ENCODE peak calls at places on chromosomes 7 and 10, in nine cellular contexts. One of them, this sample, is unnamed.

GRCh38 chr7:158432369-158433270 is 155.0 kb downstream of the PTPRN2 start:
- DNase-seq in cardiac muscle cell: peak
- DNase-seq in lower lobe of right lung: peak
- DNase-seq in heart right ventricle: no peak
- DNase-seq in spleen: peak
- DNase-seq in fibroblast of lung: no peak
- DNase-seq in foreskin keratinocyte: no peak
- DNase-seq in dorsolateral prefrontal cortex: no peak
- DNase-seq in adrenal gland: no peak
- DNase-seq in this sample: no peak

GRCh38 chr7:155803418-155804376 is 8.6 kb downstream of the SHH start:
- DNase-seq in fibroblast of lung: peak
- DNase-seq in dorsolateral prefrontal cortex: no peak
- DNase-seq in cardiac muscle cell: no peak
- DNase-seq in heart right ventricle: no peak
- DNase-seq in adrenal gland: no peak
- DNase-seq in lower lobe of right lung: peak
- DNase-seq in spleen: peak
- DNase-seq in foreskin keratinocyte: no peak
- DNase-seq in this sample: no peak

GRCh38 chr7:101588131-101588935 is 40.8 kb downstream of the MYL10 start:
- DNase-seq in foreskin keratinocyte: no peak
- DNase-seq in heart right ventricle: no peak
- DNase-seq in cardiac muscle cell: no peak
- DNase-seq in dorsolateral prefrontal cortex: no peak
- DNase-seq in lower lobe of right lung: no peak
- DNase-seq in fibroblast of lung: no peak
- DNase-seq in adrenal gland: no peak
- DNase-seq in spleen: no peak
- DNase-seq in this sample: no peak

GRCh38 chr10:124381011-124381591 is 37.6 kb downstream of the OAT start:
- DNase-seq in lower lobe of right lung: no peak
- DNase-seq in spleen: no peak
- DNase-seq in dorsolateral prefrontal cortex: no peak
- DNase-seq in heart right ventricle: no peak
- DNase-seq in adrenal gland: no peak
- DNase-seq in fibroblast of lung: peak
- DNase-seq in foreskin keratinocyte: no peak
- DNase-seq in cardiac muscle cell: no peak
- DNase-seq in this sample: no peak

GRCh38 chr7:159031750-159032149 is 112.9 kb downstream of the VIPR2 start:
- DNase-seq in adrenal gland: peak
- DNase-seq in spleen: peak
- DNase-seq in fibroblast of lung: no peak
- DNase-seq in cardiac muscle cell: no peak
- DNase-seq in lower lobe of right lung: no peak
- DNase-seq in foreskin keratinocyte: no peak
- DNase-seq in heart right ventricle: no peak
- DNase-seq in dorsolateral prefrontal cortex: no peak
- DNase-seq in this sample: no peak

GRCh38 chr10:30056767-30057355 is 2.5 kb downstream of the JCAD start:
- DNase-seq in fibroblast of lung: peak
- DNase-seq in heart right ventricle: no peak
- DNase-seq in lower lobe of right lung: no peak
- DNase-seq in spleen: no peak
- DNase-seq in foreskin keratinocyte: no peak
- DNase-seq in cardiac muscle cell: no peak
- DNase-seq in dorsolateral prefrontal cortex: no peak
- DNase-seq in adrenal gland: no peak
- DNase-seq in this sample: no peak

GRCh38 chr10:46560952-46561351 is 4.5 kb upstream of the GPRIN2 start:
- DNase-seq in heart right ventricle: no peak
- DNase-seq in foreskin keratinocyte: no peak
- DNase-seq in spleen: peak
- DNase-seq in cardiac muscle cell: no peak
- DNase-seq in fibroblast of lung: no peak
- DNase-seq in adrenal gland: no peak
- DNase-seq in lower lobe of right lung: no peak
- DNase-seq in dorsolateral prefrontal cortex: no peak
- DNase-seq in this sample: no peak

GRCh38 chr10:113278664-113279063 is 274.2 kb upstream of the HABP2 start:
- DNase-seq in foreskin keratinocyte: no peak
- DNase-seq in adrenal gland: no peak
- DNase-seq in cardiac muscle cell: no peak
- DNase-seq in dorsolateral prefrontal cortex: no peak
- DNase-seq in spleen: no peak
- DNase-seq in lower lobe of right lung: no peak
- DNase-seq in fibroblast of lung: no peak
- DNase-seq in heart right ventricle: no peak
- DNase-seq in this sample: no peak

GRCh38 chr7:158300427-158300826 is 287.2 kb downstream of the PTPRN2 start:
- DNase-seq in dorsolateral prefrontal cortex: no peak
- DNase-seq in heart right ventricle: no peak
- DNase-seq in foreskin keratinocyte: no peak
- DNase-seq in fibroblast of lung: no peak
- DNase-seq in adrenal gland: no peak
- DNase-seq in spleen: no peak
- DNase-seq in lower lobe of right lung: no peak
- DNase-seq in cardiac muscle cell: no peak
- DNase-seq in this sample: no peak

GRCh38 chr7:126715076-126715475 is 537.7 kb downstream of the GRM8 start:
- DNase-seq in lower lobe of right lung: no peak
- DNase-seq in foreskin keratinocyte: no peak
- DNase-seq in fibroblast of lung: peak
- DNase-seq in dorsolateral prefrontal cortex: no peak
- DNase-seq in cardiac muscle cell: no peak
- DNase-seq in spleen: no peak
- DNase-seq in adrenal gland: no peak
- DNase-seq in heart right ventricle: no peak
- DNase-seq in this sample: no peak

GRCh38 chr7:85191383-85191782 is 4.5 kb upstream of the SEMA3D start:
- DNase-seq in heart right ventricle: no peak
- DNase-seq in cardiac muscle cell: peak
- DNase-seq in lower lobe of right lung: no peak
- DNase-seq in adrenal gland: no peak
- DNase-seq in spleen: no peak
- DNase-seq in dorsolateral prefrontal cortex: no peak
- DNase-seq in foreskin keratinocyte: no peak
- DNase-seq in fibroblast of lung: peak
- DNase-seq in this sample: no peak
- TF ChIP-seq CTCF in heart right ventricle: no peak
- TF ChIP-seq CTCF in cardiac muscle cell: peak
- TF ChIP-seq CTCF in lower lobe of right lung: no peak
- TF ChIP-seq CTCF in adrenal gland: no peak
- TF ChIP-seq CTCF in spleen: no peak
- TF ChIP-seq CTCF in dorsolateral prefrontal cortex: peak
- TF ChIP-seq CTCF in foreskin keratinocyte: peak
- TF ChIP-seq CTCF in fibroblast of lung: peak
- TF ChIP-seq CTCF in this sample: peak

GRCh38 chr10:98131615-98132014 is 2.8 kb upstream of the R3HCC1L start:
- DNase-seq in spleen: no peak
- DNase-seq in fibroblast of lung: no peak
- DNase-seq in foreskin keratinocyte: no peak
- DNase-seq in heart right ventricle: no peak
- DNase-seq in adrenal gland: no peak
- DNase-seq in dorsolateral prefrontal cortex: no peak
- DNase-seq in lower lobe of right lung: no peak
- DNase-seq in cardiac muscle cell: no peak
- DNase-seq in this sample: no peak
- H3K27ac ChIP-seq in spleen: no peak
- H3K27ac ChIP-seq in fibroblast of lung: no peak
- H3K27ac ChIP-seq in foreskin keratinocyte: no peak
- H3K27ac ChIP-seq in heart right ventricle: no peak
- H3K27ac ChIP-seq in adrenal gland: no peak
- H3K27ac ChIP-seq in dorsolateral prefrontal cortex: no peak
- H3K27ac ChIP-seq in lower lobe of right lung: no peak
- H3K27ac ChIP-seq in cardiac muscle cell: no peak
- H3K27ac ChIP-seq in this sample: no peak

DNA sequence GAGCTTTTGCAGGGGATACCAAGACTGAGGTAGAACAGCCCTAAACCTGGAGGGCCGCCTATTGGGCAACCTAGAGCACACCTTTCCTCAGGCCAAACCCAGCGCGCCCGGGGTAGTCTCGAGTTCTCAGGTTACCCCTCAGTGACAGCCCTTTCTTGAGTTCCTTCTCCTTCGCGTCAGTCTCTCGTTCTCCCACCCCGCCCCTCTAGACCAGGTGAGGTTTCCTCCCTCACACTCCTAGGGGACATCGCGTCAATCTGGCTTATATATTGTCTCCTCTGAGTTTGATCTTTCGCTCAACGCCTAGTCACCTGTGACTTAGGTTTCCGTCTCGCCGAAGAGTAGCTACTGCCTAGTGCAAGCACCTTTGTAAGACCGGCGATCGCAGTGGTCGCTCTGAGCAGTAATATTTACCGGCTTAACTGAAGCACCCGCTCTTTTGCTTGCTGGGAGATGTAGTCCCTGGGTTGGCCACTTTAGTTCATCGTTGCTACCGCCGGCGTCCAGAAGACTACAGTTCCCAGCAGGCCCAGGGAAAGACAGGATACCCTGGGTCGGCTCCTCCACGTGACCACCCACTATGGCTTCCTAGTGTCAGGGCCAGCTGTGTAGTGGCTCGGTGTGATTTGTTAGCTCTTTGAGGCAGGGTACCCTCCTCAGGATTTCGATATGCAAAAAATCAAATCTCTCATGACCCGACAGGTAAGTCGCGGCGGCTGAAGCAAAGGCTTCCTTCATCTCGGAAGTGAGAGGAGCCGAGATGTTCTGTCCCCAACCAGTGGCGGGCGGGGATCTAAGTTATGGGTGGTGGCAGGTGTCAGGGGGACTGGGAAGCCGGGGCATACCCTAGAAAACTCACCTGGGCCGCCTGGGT is at the start of gene VPS50:
- DNase-seq in heart right ventricle: peak
- DNase-seq in spleen: peak
- DNase-seq in fibroblast of lung: peak
- DNase-seq in adrenal gland: peak
- DNase-seq in lower lobe of right lung: peak
- DNase-seq in cardiac muscle cell: peak
- DNase-seq in dorsolateral prefrontal cortex: peak
- DNase-seq in foreskin keratinocyte: peak
- DNase-seq in this sample: peak
- TF ChIP-seq CTCF in heart right ventricle: no peak
- TF ChIP-seq CTCF in spleen: no peak
- TF ChIP-seq CTCF in fibroblast of lung: no peak
- TF ChIP-seq CTCF in adrenal gland: peak
- TF ChIP-seq CTCF in lower lobe of right lung: no peak
- TF ChIP-seq CTCF in cardiac muscle cell: no peak
- TF ChIP-seq CTCF in dorsolateral prefrontal cortex: no peak
- TF ChIP-seq CTCF in foreskin keratinocyte: peak
- TF ChIP-seq CTCF in this sample: no peak

DNA sequence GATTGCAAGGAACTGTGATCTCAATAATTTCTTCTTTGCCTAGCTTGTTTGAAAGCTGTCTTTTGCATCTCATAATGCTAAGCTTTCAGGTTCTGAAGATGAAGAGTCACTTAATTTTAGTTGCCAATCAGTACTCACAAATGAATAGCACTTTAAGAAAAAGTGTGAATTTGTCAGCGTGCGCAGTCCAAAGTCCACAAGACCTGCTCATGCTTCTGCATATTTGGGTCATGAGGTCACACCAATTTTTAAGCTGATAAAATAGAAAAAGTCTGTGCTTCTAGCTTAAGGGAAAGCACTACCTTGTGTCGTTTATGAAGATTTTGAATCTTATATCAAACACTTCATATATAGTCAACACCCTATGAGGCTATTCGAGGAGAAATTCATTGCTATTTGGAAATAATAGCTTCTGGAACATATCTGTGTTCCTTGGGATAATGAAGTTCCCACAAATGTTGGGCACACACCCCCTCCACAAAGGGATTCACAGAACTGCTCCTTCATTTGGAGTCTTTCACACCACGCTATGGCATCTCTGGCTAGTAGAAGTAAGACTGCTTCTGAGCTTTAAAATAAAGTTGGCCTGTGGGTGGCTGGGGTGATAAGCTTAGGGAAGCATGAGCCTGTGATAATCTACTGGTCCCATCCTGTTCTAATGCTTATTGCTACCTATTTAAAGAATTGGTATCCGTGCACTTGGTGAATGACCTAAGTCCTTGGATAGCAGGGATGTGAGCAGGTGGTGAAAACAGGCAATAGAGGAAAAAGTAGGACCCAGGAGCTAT is 33.3 kb downstream of the A1CF start:
- DNase-seq in lower lobe of right lung: no peak
- DNase-seq in spleen: no peak
- DNase-seq in foreskin keratinocyte: no peak
- DNase-seq in fibroblast of lung: no peak
- DNase-seq in heart right ventricle: no peak
- DNase-seq in adrenal gland: no peak
- DNase-seq in cardiac muscle cell: no peak
- DNase-seq in dorsolateral prefrontal cortex: no peak
- DNase-seq in this sample: no peak
- H3K27ac ChIP-seq in lower lobe of right lung: no peak
- H3K27ac ChIP-seq in spleen: no peak
- H3K27ac ChIP-seq in foreskin keratinocyte: no peak
- H3K27ac ChIP-seq in fibroblast of lung: no peak
- H3K27ac ChIP-seq in heart right ventricle: no peak
- H3K27ac ChIP-seq in adrenal gland: no peak
- H3K27ac ChIP-seq in cardiac muscle cell: no peak
- H3K27ac ChIP-seq in dorsolateral prefrontal cortex: no peak
- H3K27ac ChIP-seq in this sample: no peak

GRCh38 chr10:88131561-88132139 is 268.2 kb downstream of the PTEN start:
- DNase-seq in fibroblast of lung: peak
- DNase-seq in foreskin keratinocyte: peak
- DNase-seq in cardiac muscle cell: no peak
- DNase-seq in adrenal gland: no peak
- DNase-seq in dorsolateral prefrontal cortex: no peak
- DNase-seq in lower lobe of right lung: peak
- DNase-seq in spleen: no peak
- DNase-seq in heart right ventricle: peak
- DNase-seq in this sample: no peak
- TF ChIP-seq CTCF in fibroblast of lung: no peak
- TF ChIP-seq CTCF in foreskin keratinocyte: peak
- TF ChIP-seq CTCF in cardiac muscle cell: no peak
- TF ChIP-seq CTCF in adrenal gland: peak
- TF ChIP-seq CTCF in dorsolateral prefrontal cortex: no peak
- TF ChIP-seq CTCF in lower lobe of right lung: no peak
- TF ChIP-seq CTCF in spleen: no peak
- TF ChIP-seq CTCF in heart right ventricle: no peak
- TF ChIP-seq CTCF in this sample: no peak

GRCh38 chr10:119342017-119342734 is 134.8 kb downstream of the GRK5 start:
- DNase-seq in spleen: peak
- DNase-seq in adrenal gland: no peak
- DNase-seq in lower lobe of right lung: no peak
- DNase-seq in cardiac muscle cell: peak
- DNase-seq in fibroblast of lung: no peak
- DNase-seq in foreskin keratinocyte: no peak
- DNase-seq in heart right ventricle: peak
- DNase-seq in dorsolateral prefrontal cortex: no peak
- DNase-seq in this sample: no peak
- H3K27ac ChIP-seq in spleen: no peak
- H3K27ac ChIP-seq in adrenal gland: no peak
- H3K27ac ChIP-seq in lower lobe of right lung: no peak
- H3K27ac ChIP-seq in cardiac muscle cell: peak
- H3K27ac ChIP-seq in fibroblast of lung: peak
- H3K27ac ChIP-seq in foreskin keratinocyte: no peak
- H3K27ac ChIP-seq in heart right ventricle: peak
- H3K27ac ChIP-seq in dorsolateral prefrontal cortex: no peak
- H3K27ac ChIP-seq in this sample: peak

GRCh38 chr7:95730493-95731280 is 41.7 kb upstream of the DYNC1I1 start:
- DNase-seq in cardiac muscle cell: no peak
- DNase-seq in adrenal gland: peak
- DNase-seq in heart right ventricle: no peak
- DNase-seq in spleen: no peak
- DNase-seq in lower lobe of right lung: no peak
- DNase-seq in fibroblast of lung: no peak
- DNase-seq in dorsolateral prefrontal cortex: no peak
- DNase-seq in foreskin keratinocyte: no peak
- DNase-seq in this sample: no peak
- TF ChIP-seq CTCF in cardiac muscle cell: no peak
- TF ChIP-seq CTCF in adrenal gland: no peak
- TF ChIP-seq CTCF in heart right ventricle: no peak
- TF ChIP-seq CTCF in spleen: no peak
- TF ChIP-seq CTCF in lower lobe of right lung: no peak
- TF ChIP-seq CTCF in fibroblast of lung: no peak
- TF ChIP-seq CTCF in dorsolateral prefrontal cortex: no peak
- TF ChIP-seq CTCF in foreskin keratinocyte: no peak
- TF ChIP-seq CTCF in this sample: no peak

This sample was measured in AG04450.